ENCODE peak calls at places on chromosome 1, in ten cellular contexts. E is activated CD4-positive, alpha-beta T cell treated with anti-CD3 and anti-CD28 coated beads, Interleukin-2, amount 50 U/mL, for 1 hour; V is lower lobe of right lung; U is choroid plexus epithelial cell; R is cardiac fibroblast; Z is H4; C is germinal center; D is HT1080; L is stimulated activated CD4-positive, alpha-beta T cell treated with anti-CD3 and anti-CD28 coated beads, Interleukin-1b, Interleukin-23, amount 100 ng/mL, for 4 hours; I is activated naive CD4-positive, alpha-beta T cell. X is an unnamed sample.

GRCh38 chr1:33517596-33518250 is 45.3 kb downstream of the ZSCAN20 start:
- DNase-seq in E (no peak), D (peak; percentile 15), R (no peak), C (no peak), U (no peak), Z (no peak), V (no peak), I (no peak), L (no peak), X (no peak)

GRCh38 chr1:111612006-111612405 is 7.6 kb upstream of the RAP1A start:
- DNase-seq in D (no peak), E (no peak), L (no peak), V (no peak), Z (no peak), I (no peak), R (peak; percentile 9), C (no peak), U (no peak), X (no peak)

GRCh38 chr1:92916899-92917298 is 44.4 kb downstream of the DIPK1A start:
- DNase-seq in E (no peak), V (no peak), D (no peak), I (no peak), U (no peak), C (no peak), Z (peak; percentile 6), L (no peak), R (no peak), X (no peak)

GRCh38 chr1:108050134-108050533 is 85.2 kb upstream of the VAV3 start:
- DNase-seq in U (no peak), Z (no peak), V (peak; percentile 68), E (no peak), L (no peak), I (no peak), D (peak; percentile 66), C (no peak), R (peak; percentile 11), X (no peak)

GRCh38 chr1:235105051-235106043 is 23.3 kb downstream of the TOMM20 start:
- DNase-seq in I (no peak), Z (no peak), C (no peak), E (no peak), L (no peak), V (no peak), R (no peak), D (no peak), U (peak; percentile 20), X (peak; percentile 64)

GRCh38 chr1:245915851-245916250 is 591.2 kb downstream of the SMYD3 start:
- DNase-seq in Z (no peak), L (no peak), U (no peak), R (no peak), D (no peak), V (no peak), E (no peak), I (no peak), C (no peak), X (no peak)

GRCh38 chr1:241229216-241229615 is 127.8 kb downstream of the RGS7 start:
- DNase-seq in L (no peak), D (no peak), I (no peak), U (no peak), V (no peak), C (no peak), E (no peak), Z (no peak), R (no peak), X (no peak)

GRCh38 chr1:214537219-214537618 is 14.2 kb downstream of the PTPN14 start:
- DNase-seq in U (peak; percentile 51), L (no peak), V (no peak), D (no peak), E (no peak), C (no peak), R (peak; percentile 39), I (no peak), Z (no peak), X (no peak)

GRCh38 chr1:155976062-155976912 is 2.1 kb downstream of the ARHGEF2 start:
- DNase-seq in V (peak; percentile 82), E (peak; percentile 73), R (peak; percentile 76), L (peak; percentile 61), U (peak; percentile 66), Z (peak; percentile 66), C (peak; percentile 34), I (no peak), D (peak; percentile 68), X (no peak)

GRCh38 chr1:27883536-27884181 is 11.3 kb downstream of the THEMIS2 start:
- DNase-seq in L (no peak), R (no peak), V (no peak), E (no peak), Z (no peak), D (no peak), C (no peak), U (no peak), I (no peak), X (peak; percentile 59)

GRCh38 chr1:232423591-232423990 is 206.3 kb downstream of the SIPA1L2 start:
- DNase-seq in Z (no peak), V (no peak), R (peak; percentile 30), D (no peak), I (no peak), L (no peak), E (no peak), C (no peak), U (peak; percentile 36), X (no peak)